ENCODE peak calls at places on chromosome 2, in five cellular contexts. U, D, R, E and G are unnamed samples.

GRCh38 chr2:8296340-8296739 is 385.5 kb upstream of the ID2 start:
- DNase-seq in D (no peak), R (no peak), U (no peak), E (no peak), G (no peak)

GRCh38 chr2:230842473-230842872 is 22.3 kb upstream of the ITM2C start:
- DNase-seq in D (no peak), U (no peak), R (no peak), E (no peak), G (no peak)

GRCh38 chr2:219701847-219702634 is 74.6 kb downstream of the SLC4A3 start:
- DNase-seq in E (no peak), D (no peak), U (peak; percentile 56), R (peak; percentile 46), G (no peak)

GRCh38 chr2:31467426-31467825 is 52.9 kb upstream of the XDH start:
- DNase-seq in R (no peak), E (no peak), D (no peak), U (no peak), G (no peak)

GRCh38 chr2:18073601-18074000 is 195.1 kb downstream of the KCNS3 start:
- DNase-seq in R (no peak), D (no peak), U (no peak), E (no peak), G (no peak)

GRCh38 chr2:47509250-47509649 is 106.3 kb downstream of the MSH2 start:
- DNase-seq in U (no peak), E (peak; percentile 66), D (no peak), R (no peak), G (no peak)

GRCh38 chr2:69482471-69482870 is 45.2 kb upstream of the NFU1 start:
- DNase-seq in R (no peak), E (no peak), D (no peak), U (no peak), G (no peak)

GRCh38 chr2:239106314-239106908 is 258.5 kb downstream of the TWIST2 start:
- DNase-seq in U (peak; percentile 63), E (peak; percentile 55), R (no peak), D (no peak), G (no peak)

GRCh38 chr2:46430992-46431391 is 48.4 kb upstream of the TMEM247 start:
- DNase-seq in E (no peak), U (no peak), D (no peak), R (no peak), G (no peak)

GRCh38 chr2:207283356-207283755 is 117.6 kb upstream of the KLF7 start:
- DNase-seq in R (peak; percentile 44), E (peak; percentile 53), U (no peak), D (no peak), G (no peak)
- TF ChIP-seq CTCF in R (no peak), E (no peak), U (no peak), D (no peak), G (no peak)

GRCh38 chr2:26769501-26769850 is 5.4 kb downstream of the SLC35F6 start:
- DNase-seq in U (no peak), E (no peak), D (no peak), R (no peak), G (no peak)
- TF ChIP-seq POLR2A in U (no peak), E (no peak), D (no peak), R (no peak), G (no peak)

DNA sequence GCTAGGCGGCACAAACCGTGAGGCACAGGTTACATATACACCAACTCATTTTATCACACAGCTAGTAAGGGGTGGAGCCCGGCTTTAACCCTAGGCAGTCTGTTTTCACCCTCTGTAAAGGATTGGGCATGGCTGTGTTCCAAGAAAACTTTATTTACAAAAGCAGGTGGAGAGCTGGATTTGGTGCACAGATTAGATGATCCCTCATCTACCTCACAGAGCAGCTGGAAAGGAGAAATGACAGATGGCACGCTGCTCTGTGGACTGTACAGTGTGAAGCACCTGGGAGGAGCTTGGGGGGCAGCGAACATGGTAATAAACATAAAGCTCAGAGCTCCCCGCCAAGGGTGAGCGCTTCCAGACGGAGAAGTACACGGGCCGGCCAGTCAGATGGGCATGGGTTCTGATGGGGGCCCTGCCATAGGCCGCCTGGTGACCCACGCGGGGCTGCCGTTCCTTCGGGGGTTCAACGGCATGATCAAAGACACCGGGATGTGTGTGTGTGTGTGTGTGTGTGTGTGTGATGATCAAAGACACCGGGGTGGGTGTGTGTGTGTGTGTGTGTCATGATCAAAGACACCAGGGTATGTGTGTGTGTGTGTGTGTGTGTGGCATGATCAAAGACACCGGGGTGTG is 862 bp upstream of the TMEM177 start:
- DNase-seq in R (peak; percentile 73), D (peak; percentile 24), U (no peak), E (no peak), G (peak; percentile 74)
- H3K4me3 ChIP-seq in R (no peak overlapping the region), D (peak overlapping the region; percentile 76), U (no peak overlapping the region), E (no peak overlapping the region), G (no peak overlapping the region)

DNA sequence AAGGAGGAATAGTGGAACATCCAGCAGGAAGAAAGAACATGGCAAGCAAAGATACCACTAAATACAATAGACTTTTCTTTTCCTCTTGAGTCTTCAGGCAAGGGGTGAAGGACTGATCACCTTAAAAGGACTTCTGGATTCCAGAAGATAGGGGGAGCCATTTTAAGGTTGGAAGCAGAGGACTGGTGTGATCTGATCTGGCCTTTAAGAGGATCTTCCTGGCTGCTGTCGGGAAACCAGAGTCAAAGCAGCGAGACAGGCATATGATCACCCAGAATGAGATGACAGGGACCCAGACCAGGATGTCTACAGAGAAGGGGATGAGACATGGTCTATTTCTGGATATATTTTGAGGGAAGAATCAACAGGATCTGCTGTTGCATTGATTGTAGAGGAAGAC is 558.0 kb downstream of the STK39 start:
- DNase-seq in D (no peak), R (no peak), E (peak; percentile 29), U (no peak), G (no peak)
- TF ChIP-seq CTCF in D (peak; percentile 8), R (no peak), E (no peak), U (no peak), G (no peak)

GRCh38 chr2:241911551-241911950 is 42.0 kb downstream of the RTP5 start:
- DNase-seq in D (no peak), U (no peak), E (no peak), R (no peak), G (no peak)

GRCh38 chr2:241913703-241914102 is 44.2 kb downstream of the RTP5 start:
- DNase-seq in U (no peak), D (no peak), R (no peak), E (no peak), G (no peak)

GRCh38 chr2:241909769-241910168 is 40.2 kb downstream of the RTP5 start:
- DNase-seq in U (no peak), D (no peak), E (no peak), R (no peak), G (peak; percentile 75)

GRCh38 chr2:241910604-241911520 is 41.3 kb downstream of the RTP5 start:
- DNase-seq in D (no peak), R (no peak), U (no peak), E (no peak), G (no peak)

DNA sequence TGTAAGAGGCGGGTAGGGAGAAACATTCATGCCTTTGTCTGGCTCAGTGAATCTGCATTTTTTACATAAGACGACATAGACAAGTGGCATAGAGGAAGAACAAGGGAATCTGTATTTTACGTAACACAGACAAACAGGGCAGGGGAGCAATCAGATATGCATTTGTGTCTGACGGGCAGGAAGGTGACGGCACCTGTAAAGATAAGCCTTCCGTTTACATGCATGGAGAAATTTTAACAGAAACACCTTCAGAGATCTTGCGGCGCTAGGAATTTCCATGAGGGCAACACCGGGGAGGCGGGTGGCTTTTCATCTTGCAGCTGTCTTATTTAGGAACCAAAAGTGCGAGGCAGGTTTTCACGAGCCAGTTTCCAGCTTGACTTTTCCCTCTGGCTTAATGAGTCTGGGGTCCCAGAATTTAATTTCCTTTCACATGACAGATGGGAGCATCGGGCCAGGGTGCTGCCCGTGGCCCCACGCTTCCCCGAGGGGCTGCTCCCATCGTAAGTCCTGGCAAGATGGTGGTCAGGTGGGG is 42.6 kb downstream of the RTP5 start:
- DNase-seq in U (no peak), D (no peak), E (no peak), R (peak; percentile 55), G (no peak)
- TF ChIP-seq POLR2A in U (no peak), D (no peak), E (no peak), R (no peak), G (no peak)